ENCODE peak calls at places on chromosomes 1 and 21, in ten cellular contexts. I is MM.1S, O is posterior cingulate gyrus, V is IMR-90, M is RWPE1, L is NCI-H1105, A is ELR, U is MCF 10A, W is ecto neural progenitor cell, Z is neural crest cell. R is an unnamed sample.

GRCh38 chr1:218480691-218481099 is 135.6 kb downstream of the TGFB2 start:
- DNase-seq in Z (no peak), A (peak; percentile 94), M (peak; percentile 49), U (peak; percentile 80), V (peak; percentile 95), W (no peak), I (no peak), L (no peak), O (no peak), R (no peak)

GRCh38 chr1:221709854-221710253 is 32.0 kb downstream of the DUSP10 start:
- DNase-seq in V (no peak), I (no peak), A (no peak), W (no peak), Z (no peak), O (no peak), L (no peak), M (no peak), U (no peak), R (no peak)

GRCh38 chr1:244176201-244176600 is 125.1 kb downstream of the ZBTB18 start:
- DNase-seq in U (no peak), V (no peak), L (no peak), I (no peak), W (no peak), M (no peak), A (no peak), O (no peak), Z (no peak), R (no peak)

GRCh38 chr1:219323426-219323825 is 149.7 kb downstream of the LYPLAL1 start:
- DNase-seq in O (no peak), W (no peak), M (no peak), V (peak; percentile 40), I (no peak), A (peak; percentile 43), U (peak; percentile 69), L (no peak), Z (no peak), R (no peak)

GRCh38 chr1:95325337-95325736 is 91.3 kb downstream of the RWDD3 start:
- DNase-seq in W (no peak), V (no peak), Z (no peak), A (no peak), L (no peak), U (no peak), O (no peak), I (no peak), M (no peak), R (no peak)

GRCh38 chr1:202501281-202501680 is 152.8 kb downstream of the PPP1R12B start:
- DNase-seq in L (peak; percentile 4), A (peak; percentile 47), I (peak; percentile 39), W (no peak), Z (no peak), O (no peak), U (peak; percentile 64), M (peak; percentile 21), V (peak; percentile 48), R (no peak)

GRCh38 chr21:44658511-44658910 is 779 bp downstream of the KRTAP12-3 start:
- DNase-seq in O (no peak), V (no peak), L (no peak), Z (no peak), A (no peak), U (no peak), M (no peak), I (no peak), W (no peak), R (no peak)

GRCh38 chr1:67710417-67710816 is 25.4 kb downstream of the GADD45A start:
- DNase-seq in O (no peak), U (no peak), L (no peak), M (no peak), Z (no peak), W (no peak), I (no peak), A (peak; percentile 87), V (peak; percentile 84), R (peak; percentile 25)

GRCh38 chr1:41020109-41020576 is 1.4 kb downstream of the SLFNL1 start:
- DNase-seq in L (no peak), O (no peak), A (no peak), V (no peak), Z (no peak), I (no peak), W (no peak), U (no peak), M (no peak), R (no peak)

GRCh38 chr1:16918371-16918770 is 3.4 kb upstream of the CROCC start:
- DNase-seq in I (no peak), L (no peak), A (no peak), U (no peak), O (no peak), M (no peak), V (no peak), Z (no peak), W (no peak), R (no peak)

GRCh38 chr1:117644696-117645311 is 39.0 kb downstream of the TENT5C start:
- DNase-seq in L (no peak), V (no peak), O (no peak), M (no peak), A (no peak), U (no peak), Z (no peak), I (peak; percentile 73), W (no peak), R (no peak)

GRCh38 chr1:179369751-179370341 is 4.1 kb downstream of the AXDND1 start:
- DNase-seq in W (no peak), L (peak; percentile 58), A (peak; percentile 83), Z (peak; percentile 25), U (peak; percentile 81), V (peak; percentile 77), M (peak; percentile 70), O (no peak), I (peak; percentile 85), R (peak; percentile 59)

GRCh38 chr21:16587141-16587570 is 857.4 kb downstream of the USP25 start:
- DNase-seq in W (no peak), O (peak; percentile 86), V (peak; percentile 65), I (peak; percentile 80), L (no peak), U (peak; percentile 89), M (peak; percentile 26), A (peak; percentile 64), Z (no peak), R (peak; percentile 70)

GRCh38 chr1:183323849-183324683 is 94.1 kb downstream of the NMNAT2 start:
- DNase-seq in W (no peak), L (no peak), M (no peak), V (peak; percentile 57), I (no peak), U (no peak), Z (no peak), O (no peak), A (no peak), R (peak; percentile 83)

GRCh38 chr1:185559684-185560310 is 174.4 kb upstream of the HMCN1 start:
- DNase-seq in O (no peak), U (peak; percentile 70), A (peak; percentile 68), M (peak; percentile 26), Z (no peak), V (peak; percentile 46), W (peak; percentile 55), I (peak; percentile 90), L (no peak), R (peak; percentile 88)

GRCh38 chr1:179814513-179814838 is 63.1 kb downstream of the TOR1AIP2 start:
- DNase-seq in O (peak; percentile 75), W (no peak), M (no peak), I (no peak), V (no peak), L (peak; percentile 89), Z (no peak), U (no peak), A (no peak), R (no peak)

GRCh38 chr1:32400876-32401631 is 6.8 kb upstream of the BSDC1 start:
- DNase-seq in U (peak; percentile 90), A (peak; percentile 92), L (peak; percentile 57), O (peak; percentile 98), M (peak; percentile 90), Z (peak; percentile 85), I (peak; percentile 45), W (peak; percentile 87), V (peak; percentile 84), R (peak; percentile 91)

GRCh38 chr1:112868191-112868590 is 87.8 kb downstream of the SLC16A1 start:
- DNase-seq in V (no peak), O (no peak), I (no peak), M (no peak), A (no peak), Z (no peak), U (no peak), L (no peak), W (no peak), R (no peak)

GRCh38 chr1:28144203-28145135 is 32.0 kb downstream of the PTAFR start:
- DNase-seq in W (no peak), Z (no peak), V (peak; percentile 80), U (peak; percentile 86), M (peak; percentile 75), L (no peak), I (no peak), A (peak; percentile 86), O (no peak), R (peak; percentile 70)

GRCh38 chr21:42992943-42993712 is 18.8 kb downstream of the PKNOX1 start:
- DNase-seq in V (peak; percentile 57), W (no peak), L (no peak), O (no peak), I (no peak), A (peak; percentile 38), U (no peak), M (no peak), Z (no peak), R (no peak)

R was measured in islet precursor cell.